ENCODE peak calls at places on chromosomes 2 and 18, in nine cellular contexts. S, G, Q, P, L, V, R, M and J are unnamed samples.
A peak's percentile ranks its signal among the peaks of the same experiment; 100 is the strongest.

GRCh38 chr2:96144481-96145027 is 686 bp downstream of the DUSP2 start:
- DNase-seq in L (no peak), G (peak; percentile 10), Q (no peak), S (no peak), R (peak; percentile 37), V (peak; percentile 80), P (peak; percentile 36), M (no peak), J (no peak)

GRCh38 chr18:30622635-30623034 is 419.9 kb downstream of the DSC3 start:
- DNase-seq in P (no peak), R (no peak), S (no peak), V (no peak), G (no peak), Q (no peak), L (no peak), M (no peak), J (no peak)

GRCh38 chr2:38375711-38376345 is 1.2 kb downstream of the ATL2 start:
- DNase-seq in Q (peak; percentile 11), P (no peak), M (peak; percentile 74), G (no peak), V (no peak), S (no peak), R (no peak), L (no peak), J (no peak)

GRCh38 chr18:47832348-47832747 is 98.1 kb downstream of the SMAD2 start:
- DNase-seq in Q (no peak), M (no peak), P (no peak), L (no peak), R (no peak), V (no peak), G (no peak), S (no peak), J (no peak)

GRCh38 chr2:197307236-197307932 is 3.2 kb downstream of the ANKRD44 start:
- DNase-seq in G (no peak), L (no peak), Q (peak; percentile 88), M (no peak), V (no peak), P (no peak), R (no peak), S (peak; percentile 26), J (no peak)

GRCh38 chr2:159093496-159093895 is 125.1 kb downstream of the TANC1 start:
- DNase-seq in P (no peak), R (no peak), L (no peak), G (no peak), S (no peak), Q (no peak), M (no peak), V (no peak), J (no peak)

GRCh38 chr2:46771309-46771708 is 144.3 kb downstream of the MCFD2 start:
- DNase-seq in P (no peak), S (no peak), R (no peak), Q (no peak), L (no peak), G (no peak), V (no peak), M (no peak), J (no peak)

GRCh38 chr2:118431188-118431562 is 342.9 kb downstream of the INSIG2 start:
- DNase-seq in S (peak; percentile 21), M (no peak), R (no peak), L (peak; percentile 25), P (peak; percentile 57), Q (no peak), G (peak; percentile 14), V (no peak), J (no peak)

GRCh38 chr2:240995041-240995960 is 3.1 kb upstream of the SNED1 start:
- DNase-seq in G (no peak), L (no peak), P (no peak), S (no peak), M (peak; percentile 41), Q (no peak), V (peak; percentile 43), R (no peak), J (peak; percentile 64)

GRCh38 chr2:173574713-173575112 is 220.0 kb downstream of the CDCA7 start:
- DNase-seq in V (no peak), R (no peak), M (no peak), G (peak; percentile 41), S (peak; percentile 41), P (no peak), L (peak; percentile 34), Q (no peak), J (no peak)

GRCh38 chr2:45009303-45009927 is at the start of gene SIX2:
- DNase-seq in L (peak; percentile 97), Q (peak; percentile 15), S (peak; percentile 99), M (peak; percentile 60), R (no peak), V (no peak), P (peak; percentile 96), G (peak; percentile 98), J (peak; percentile 93)

GRCh38 chr2:226378733-226379132 is 420.9 kb downstream of the IRS1 start:
- DNase-seq in G (no peak), S (no peak), V (no peak), M (no peak), P (no peak), Q (no peak), R (no peak), L (peak; percentile 27), J (no peak)

GRCh38 chr2:129548880-129549279 is 430.6 kb upstream of the RAB6C start:
- DNase-seq in Q (no peak), G (no peak), R (no peak), P (no peak), L (no peak), M (no peak), V (no peak), S (no peak), J (no peak)